ENCODE peak calls at places on chromosomes 13 and 19, in seven cellular contexts. One of them, this sample, is unnamed.

GRCh38 chr13:85170372-85170771 is 628.8 kb downstream of the SLITRK6 start:
- DNase-seq in ovary: no peak
- DNase-seq in transverse colon: no peak
- DNase-seq in A549: no peak
- DNase-seq in HepG2: no peak
- DNase-seq in tibial nerve: no peak
- DNase-seq in H1: no peak
- DNase-seq in this sample: no peak

GRCh38 chr13:43132228-43132627 is 108.8 kb downstream of the DNAJC15 start:
- DNase-seq in ovary: no peak
- DNase-seq in transverse colon: peak; percentile 42
- DNase-seq in A549: peak; percentile 19
- DNase-seq in HepG2: peak; percentile 52
- DNase-seq in tibial nerve: no peak
- DNase-seq in H1: peak; percentile 27
- DNase-seq in this sample: no peak

GRCh38 chr13:104571161-104571889 is 1505.1 kb upstream of the SLC10A2 start:
- DNase-seq in ovary: peak; percentile 24
- DNase-seq in transverse colon: peak; percentile 69
- DNase-seq in A549: peak; percentile 5
- DNase-seq in HepG2: peak; percentile 16
- DNase-seq in tibial nerve: peak; percentile 46
- DNase-seq in H1: peak; percentile 46
- DNase-seq in this sample: peak; percentile 42

GRCh38 chr13:100808330-100808729 is 133.7 kb upstream of the TMTC4 start:
- DNase-seq in ovary: no peak
- DNase-seq in transverse colon: no peak
- DNase-seq in A549: no peak
- DNase-seq in HepG2: peak; percentile 92
- DNase-seq in tibial nerve: no peak
- DNase-seq in H1: no peak
- DNase-seq in this sample: no peak

GRCh38 chr13:32261567-32261966 is 53.6 kb downstream of the ZAR1L start:
- DNase-seq in ovary: peak; percentile 79
- DNase-seq in transverse colon: peak; percentile 37
- DNase-seq in A549: no peak
- DNase-seq in HepG2: no peak
- DNase-seq in tibial nerve: peak; percentile 24
- DNase-seq in H1: no peak
- DNase-seq in this sample: peak; percentile 74

GRCh38 chr19:57830071-57830602 is at the start of gene ZNF587B:
- DNase-seq in ovary: peak; percentile 74
- DNase-seq in transverse colon: peak; percentile 64
- DNase-seq in A549: no peak
- DNase-seq in HepG2: peak; percentile 47
- DNase-seq in tibial nerve: no peak
- DNase-seq in H1: peak; percentile 77
- DNase-seq in this sample: no peak

GRCh38 chr13:21998279-21998678 is 327.4 kb downstream of the FGF9 start:
- DNase-seq in ovary: no peak
- DNase-seq in transverse colon: no peak
- DNase-seq in A549: no peak
- DNase-seq in HepG2: peak; percentile 16
- DNase-seq in tibial nerve: no peak
- DNase-seq in H1: no peak
- DNase-seq in this sample: no peak

GRCh38 chr13:102913924-102914628 is 68.2 kb downstream of the ERCC5 start:
- DNase-seq in ovary: no peak
- DNase-seq in transverse colon: peak; percentile 17
- DNase-seq in A549: no peak
- DNase-seq in HepG2: no peak
- DNase-seq in tibial nerve: no peak
- DNase-seq in H1: no peak
- DNase-seq in this sample: no peak

GRCh38 chr19:3084943-3085342 is 9.2 kb upstream of the GNA11 start:
- DNase-seq in ovary: no peak
- DNase-seq in transverse colon: peak; percentile 92
- DNase-seq in A549: no peak
- DNase-seq in HepG2: no peak
- DNase-seq in tibial nerve: no peak
- DNase-seq in H1: no peak
- DNase-seq in this sample: no peak

GRCh38 chr13:33281951-33282595 is 3.5 kb downstream of the STARD13 start:
- DNase-seq in ovary: no peak
- DNase-seq in transverse colon: no peak
- DNase-seq in A549: no peak
- DNase-seq in HepG2: no peak
- DNase-seq in tibial nerve: no peak
- DNase-seq in H1: no peak
- DNase-seq in this sample: no peak

DNA sequence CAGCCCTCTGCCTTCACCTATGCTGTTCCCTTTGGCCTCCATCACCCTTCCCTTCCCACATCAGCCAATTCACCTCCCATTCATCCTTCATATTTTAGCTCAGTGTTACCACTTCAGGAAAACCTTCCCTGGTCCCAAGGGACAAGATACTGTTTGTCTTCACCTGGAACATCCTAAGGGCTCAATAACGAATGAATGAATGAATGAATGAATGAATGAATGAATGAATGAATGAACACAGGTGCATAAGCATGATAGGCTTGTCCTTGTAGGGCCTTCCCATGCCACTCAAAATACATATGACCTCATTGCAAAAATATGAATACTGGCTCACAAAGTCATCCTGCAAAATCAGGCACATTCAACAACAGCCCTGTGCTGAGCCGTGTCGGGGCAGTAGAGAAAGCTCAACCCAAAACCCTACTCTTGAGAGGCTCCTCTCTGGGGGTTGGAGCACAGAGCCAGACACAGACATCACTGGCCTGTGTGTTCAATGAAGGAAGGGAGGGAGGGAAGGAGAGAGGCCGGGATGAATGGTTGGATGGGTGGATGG is 33.7 kb upstream of the TPM4 start:
- DNase-seq in ovary: no peak
- DNase-seq in transverse colon: no peak
- DNase-seq in A549: no peak
- DNase-seq in HepG2: no peak
- DNase-seq in tibial nerve: no peak
- DNase-seq in H1: no peak
- DNase-seq in this sample: no peak
- H3K4me3 ChIP-seq in ovary: no peak overlapping the region
- H3K4me3 ChIP-seq in transverse colon: no peak overlapping the region
- H3K4me3 ChIP-seq in A549: no peak overlapping the region
- H3K4me3 ChIP-seq in HepG2: no peak overlapping the region
- H3K4me3 ChIP-seq in tibial nerve: no peak overlapping the region
- H3K4me3 ChIP-seq in H1: no peak overlapping the region
- H3K4me3 ChIP-seq in this sample: no peak overlapping the region

DNA sequence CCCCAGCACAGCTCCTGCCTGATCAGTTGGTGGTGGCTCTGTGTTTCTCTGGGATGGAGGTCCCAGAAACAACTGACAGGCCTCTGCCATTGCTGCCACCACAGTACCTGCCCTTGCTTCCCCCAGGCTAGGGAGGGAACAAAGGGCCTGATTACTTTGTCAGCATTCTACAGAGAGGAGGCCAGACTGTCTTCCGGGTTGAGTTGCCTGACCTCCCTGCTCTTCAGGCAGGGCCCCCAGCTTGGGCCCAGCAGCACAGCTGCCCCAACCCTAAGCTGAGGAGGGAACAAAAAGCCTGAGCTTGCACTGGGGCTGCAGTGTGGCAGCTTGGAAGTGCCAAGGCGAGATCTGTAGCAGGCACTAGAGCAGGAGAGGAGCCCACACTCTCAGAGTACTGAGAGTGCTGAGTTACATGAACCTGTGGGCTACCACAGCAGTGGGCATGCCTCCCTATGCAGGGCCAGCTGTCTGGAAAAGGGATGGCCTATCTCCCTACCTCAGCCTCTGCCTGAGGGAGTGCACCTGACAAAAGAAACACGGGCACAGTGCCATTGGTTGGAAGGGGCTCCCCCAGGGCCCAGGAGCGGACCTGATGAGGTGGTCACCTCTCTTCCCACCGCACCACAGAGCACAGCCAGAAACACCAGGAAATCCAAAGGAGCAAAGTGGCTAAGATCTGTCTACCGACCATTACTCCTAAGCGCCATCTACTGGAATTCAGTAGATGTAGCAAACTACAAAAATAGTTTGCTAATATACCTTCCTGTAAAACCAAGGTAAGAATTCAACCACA is 24.4 kb downstream of the SLC25A15 start:
- DNase-seq in ovary: no peak
- DNase-seq in transverse colon: no peak
- DNase-seq in A549: no peak
- DNase-seq in HepG2: peak; percentile 30
- DNase-seq in tibial nerve: no peak
- DNase-seq in H1: no peak
- DNase-seq in this sample: peak; percentile 38
- TF ChIP-seq CTCF in ovary: no peak
- TF ChIP-seq CTCF in transverse colon: peak; percentile 53
- TF ChIP-seq CTCF in A549: no peak
- TF ChIP-seq CTCF in HepG2: peak; percentile 80
- TF ChIP-seq CTCF in tibial nerve: peak; percentile 7
- TF ChIP-seq CTCF in H1: no peak
- TF ChIP-seq CTCF in this sample: peak; percentile 58

GRCh38 chr19:45406957-45407375 is 522 bp downstream of the POLR1G start:
- DNase-seq in ovary: no peak
- DNase-seq in transverse colon: no peak
- DNase-seq in A549: no peak
- DNase-seq in HepG2: no peak
- DNase-seq in tibial nerve: no peak
- DNase-seq in H1: no peak
- DNase-seq in this sample: no peak

GRCh38 chr19:45404557-45405434 is at the start of gene PPP1R13L:
- DNase-seq in ovary: peak; percentile 69
- DNase-seq in transverse colon: peak; percentile 94
- DNase-seq in A549: peak; percentile 95
- DNase-seq in HepG2: peak; percentile 76
- DNase-seq in tibial nerve: no peak
- DNase-seq in H1: no peak
- DNase-seq in this sample: peak; percentile 92

GRCh38 chr19:45408121-45408520 is 1.7 kb downstream of the POLR1G start:
- DNase-seq in ovary: no peak
- DNase-seq in transverse colon: no peak
- DNase-seq in A549: no peak
- DNase-seq in HepG2: no peak
- DNase-seq in tibial nerve: no peak
- DNase-seq in H1: no peak
- DNase-seq in this sample: no peak

GRCh38 chr19:45405435-45406164 is 731 bp upstream of the PPP1R13L start:
- DNase-seq in ovary: peak; percentile 88
- DNase-seq in transverse colon: peak; percentile 92
- DNase-seq in A549: peak; percentile 97
- DNase-seq in HepG2: peak; percentile 81
- DNase-seq in tibial nerve: peak; percentile 71
- DNase-seq in H1: no peak
- DNase-seq in this sample: peak; percentile 90

GRCh38 chr19:45406165-45406956 is at the start of gene POLR1G:
- DNase-seq in ovary: peak; percentile 78
- DNase-seq in transverse colon: peak; percentile 84
- DNase-seq in A549: peak; percentile 98
- DNase-seq in HepG2: peak; percentile 81
- DNase-seq in tibial nerve: no peak
- DNase-seq in H1: no peak
- DNase-seq in this sample: peak; percentile 76
- TF ChIP-seq EP300 in ovary: no peak
- TF ChIP-seq EP300 in transverse colon: no peak
- TF ChIP-seq EP300 in A549: no peak
- TF ChIP-seq EP300 in HepG2: peak; percentile 47
- TF ChIP-seq EP300 in tibial nerve: peak; percentile 82
- TF ChIP-seq EP300 in H1: no peak
- TF ChIP-seq EP300 in this sample: no peak

GRCh38 chr19:43820861-43821215 is 6.3 kb upstream of the ZNF283 start:
- DNase-seq in ovary: no peak
- DNase-seq in transverse colon: no peak
- DNase-seq in A549: no peak
- DNase-seq in HepG2: no peak
- DNase-seq in tibial nerve: no peak
- DNase-seq in H1: no peak
- DNase-seq in this sample: no peak
- H3K4me3 ChIP-seq in ovary: peak overlapping the region; percentile 22
- H3K4me3 ChIP-seq in transverse colon: no peak overlapping the region
- H3K4me3 ChIP-seq in A549: peak overlapping the region; percentile 25
- H3K4me3 ChIP-seq in HepG2: no peak overlapping the region
- H3K4me3 ChIP-seq in tibial nerve: peak overlapping the region; percentile 26
- H3K4me3 ChIP-seq in H1: no peak overlapping the region
- H3K4me3 ChIP-seq in this sample: peak overlapping the region; percentile 44

DNA sequence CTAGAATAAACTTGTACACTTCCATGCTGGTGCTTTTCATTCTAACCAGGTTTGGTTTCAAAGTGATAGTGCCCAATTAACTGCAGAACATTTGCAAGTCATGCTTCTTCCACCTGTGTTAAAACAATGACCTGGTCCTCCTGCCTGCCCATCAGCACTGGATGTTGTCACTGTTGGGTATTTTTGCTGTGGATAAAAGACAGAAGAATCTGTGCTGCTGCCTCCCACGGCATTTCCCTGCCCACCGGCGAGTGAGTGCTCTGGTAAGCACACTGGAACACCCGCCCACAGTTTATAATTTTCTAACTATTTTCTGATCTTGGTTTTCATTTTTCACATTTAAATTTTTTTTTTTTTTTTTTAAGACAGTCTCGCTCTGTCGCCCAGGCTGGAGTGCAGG is 2.3 kb upstream of the AKAP8 start:
- DNase-seq in ovary: no peak
- DNase-seq in transverse colon: no peak
- DNase-seq in A549: no peak
- DNase-seq in HepG2: no peak
- DNase-seq in tibial nerve: no peak
- DNase-seq in H1: no peak
- DNase-seq in this sample: no peak
- TF ChIP-seq CTCF in ovary: no peak
- TF ChIP-seq CTCF in transverse colon: no peak
- TF ChIP-seq CTCF in A549: no peak
- TF ChIP-seq CTCF in HepG2: no peak
- TF ChIP-seq CTCF in tibial nerve: no peak
- TF ChIP-seq CTCF in H1: no peak
- TF ChIP-seq CTCF in this sample: no peak

GRCh38 chr19:51637362-51637978 is 7.3 kb upstream of the SIGLEC5 start:
- DNase-seq in ovary: no peak
- DNase-seq in transverse colon: no peak
- DNase-seq in A549: peak; percentile 31
- DNase-seq in HepG2: peak; percentile 33
- DNase-seq in tibial nerve: no peak
- DNase-seq in H1: no peak
- DNase-seq in this sample: no peak

GRCh38 chr19:51644636-51645271 is 1.9 kb downstream of the SIGLEC14 start:
- DNase-seq in ovary: no peak
- DNase-seq in transverse colon: no peak
- DNase-seq in A549: no peak
- DNase-seq in HepG2: no peak
- DNase-seq in tibial nerve: no peak
- DNase-seq in H1: no peak
- DNase-seq in this sample: no peak

GRCh38 chr19:51639916-51640315 is 6.7 kb downstream of the SIGLEC14 start:
- DNase-seq in ovary: no peak
- DNase-seq in transverse colon: no peak
- DNase-seq in A549: no peak
- DNase-seq in HepG2: no peak
- DNase-seq in tibial nerve: no peak
- DNase-seq in H1: no peak
- DNase-seq in this sample: no peak

GRCh38 chr19:51641648-51642047 is 5.0 kb downstream of the SIGLEC14 start:
- DNase-seq in ovary: no peak
- DNase-seq in transverse colon: no peak
- DNase-seq in A549: no peak
- DNase-seq in HepG2: no peak
- DNase-seq in tibial nerve: no peak
- DNase-seq in H1: no peak
- DNase-seq in this sample: no peak

GRCh38 chr19:51640371-51640770 is 6.3 kb downstream of the SIGLEC14 start:
- DNase-seq in ovary: no peak
- DNase-seq in transverse colon: no peak
- DNase-seq in A549: no peak
- DNase-seq in HepG2: no peak
- DNase-seq in tibial nerve: no peak
- DNase-seq in H1: no peak
- DNase-seq in this sample: no peak
- TF ChIP-seq EP300 in ovary: no peak
- TF ChIP-seq EP300 in transverse colon: no peak
- TF ChIP-seq EP300 in A549: no peak
- TF ChIP-seq EP300 in HepG2: no peak
- TF ChIP-seq EP300 in tibial nerve: no peak
- TF ChIP-seq EP300 in H1: no peak
- TF ChIP-seq EP300 in this sample: no peak